ENCODE peak calls at places on chromosome 21, in five cellular contexts. V is A549, R is K562, A is GM12878, S is HepG2. Y is an unnamed sample.

GRCh38 chr21:43866233-43866632 is 1.2 kb downstream of the AGPAT3 start:
- DNase-seq in V (no peak), R (peak; percentile 56), A (no peak), S (no peak), Y (peak; percentile 59)

GRCh38 chr21:29187939-29188338 is 57.5 kb downstream of the MAP3K7CL start:
- DNase-seq in V (peak; percentile 65), R (no peak), A (no peak), S (peak; percentile 66), Y (no peak)

GRCh38 chr21:31879251-31879650 is 6.4 kb downstream of the HUNK start:
- DNase-seq in V (no peak), R (no peak), A (no peak), S (no peak), Y (no peak)

GRCh38 chr21:21715286-21715969 is 717.2 kb downstream of the NCAM2 start:
- DNase-seq in V (no peak), R (no peak), A (no peak), S (no peak), Y (no peak)

GRCh38 chr21:45078877-45079281 is 4.5 kb downstream of the ADARB1 start:
- DNase-seq in V (no peak), R (no peak), A (no peak), S (no peak), Y (no peak)

GRCh38 chr21:43719748-43720538 is 1.0 kb downstream of the PDXK start:
- DNase-seq in V (no peak), R (no peak), A (no peak), S (no peak), Y (no peak)

GRCh38 chr21:45018131-45019075 is 56.0 kb upstream of the ADARB1 start:
- DNase-seq in V (no peak), R (no peak), A (no peak), S (no peak), Y (no peak)

GRCh38 chr21:43905726-43906455 is 40.9 kb downstream of the AGPAT3 start:
- DNase-seq in V (no peak), R (no peak), A (no peak), S (no peak), Y (no peak)

GRCh38 chr21:26966978-26967913 is at the start of gene ADAMTS5:
- DNase-seq in V (no peak), R (no peak), A (no peak), S (no peak), Y (peak; percentile 74)

GRCh38 chr21:43775795-43776430 is at the start of gene CSTB:
- DNase-seq in V (peak; percentile 65), R (peak; percentile 88), A (no peak), S (peak; percentile 37), Y (peak; percentile 85)

GRCh38 chr21:35086357-35086756 is 37.3 kb upstream of the RUNX1 start:
- DNase-seq in V (no peak), R (no peak), A (no peak), S (no peak), Y (no peak)

GRCh38 chr21:17602874-17603273 is 9.8 kb downstream of the BTG3 start:
- DNase-seq in V (no peak), R (no peak), A (no peak), S (no peak), Y (no peak)

GRCh38 chr21:25834376-25834775 is 99.6 kb downstream of the GABPA start:
- DNase-seq in V (no peak), R (no peak), A (no peak), S (no peak), Y (no peak)

GRCh38 chr21:43712268-43712942 is 6.5 kb upstream of the PDXK start:
- DNase-seq in V (peak; percentile 98), R (peak; percentile 55), A (no peak), S (no peak), Y (no peak)

GRCh38 chr21:18725653-18726052 is 322.1 kb upstream of the TMPRSS15 start:
- DNase-seq in V (no peak), R (no peak), A (no peak), S (no peak), Y (peak; percentile 56)

GRCh38 chr21:45169682-45170081 is 95.3 kb downstream of the ADARB1 start:
- DNase-seq in V (no peak), R (no peak), A (no peak), S (no peak), Y (no peak)

GRCh38 chr21:34593423-34593822 is 21.5 kb downstream of the RCAN1 start:
- DNase-seq in V (no peak), R (no peak), A (no peak), S (no peak), Y (no peak)

GRCh38 chr21:15667010-15667409 is 62.8 kb upstream of the USP25 start:
- DNase-seq in V (peak; percentile 13), R (no peak), A (no peak), S (no peak), Y (no peak)

GRCh38 chr21:17925900-17926299 is 106.7 kb upstream of the C21orf91 start:
- DNase-seq in V (no peak), R (no peak), A (no peak), S (peak; percentile 20), Y (peak; percentile 43)

GRCh38 chr21:31266241-31266640 is 77.8 kb downstream of the TIAM1 start:
- DNase-seq in V (no peak), R (no peak), A (no peak), S (no peak), Y (no peak)

GRCh38 chr21:36828208-36828607 is 129.3 kb downstream of the SIM2 start:
- DNase-seq in V (no peak), R (no peak), A (no peak), S (no peak), Y (no peak)

GRCh38 chr21:37196847-37197246 is 70.3 kb downstream of the VPS26C start:
- DNase-seq in V (no peak), R (no peak), A (no peak), S (no peak), Y (no peak)

GRCh38 chr21:34883501-34884271 is 165.4 kb downstream of the RUNX1 start:
- DNase-seq in V (no peak), R (no peak), A (no peak), S (no peak), Y (no peak)

GRCh38 chr21:25887646-25888321 is 153.0 kb downstream of the GABPA start:
- DNase-seq in V (no peak), R (no peak), A (no peak), S (peak; percentile 75), Y (no peak)

GRCh38 chr21:26148071-26148470 is 22.5 kb downstream of the APP start:
- DNase-seq in V (peak; percentile 9), R (no peak), A (no peak), S (no peak), Y (peak; percentile 90)

GRCh38 chr21:44845418-44846200 is 27.7 kb upstream of the SUMO3 start:
- DNase-seq in V (peak; percentile 60), R (peak; percentile 90), A (no peak), S (peak; percentile 76), Y (peak; percentile 90)

GRCh38 chr21:35909456-35910178 is 150.7 kb downstream of the SETD4 start:
- DNase-seq in V (no peak), R (no peak), A (no peak), S (no peak), Y (peak; percentile 13)

GRCh38 chr21:33198346-33199135 is 31.2 kb upstream of the IFNAR2 start:
- DNase-seq in V (no peak), R (no peak), A (no peak), S (no peak), Y (no peak)

GRCh38 chr21:39867198-39867650 is at the start of gene PCP4:
- DNase-seq in V (peak; percentile 36), R (peak; percentile 68), A (no peak), S (peak; percentile 7), Y (peak; percentile 96)

GRCh38 chr21:34336756-34337391 is 26.9 kb upstream of the KCNE2 start:
- DNase-seq in V (no peak), R (no peak), A (no peak), S (no peak), Y (no peak)

GRCh38 chr21:25564349-25564948 is 42.8 kb downstream of the MRPL39 start:
- DNase-seq in V (no peak), R (no peak), A (no peak), S (no peak), Y (no peak)

GRCh38 chr21:35127851-35128250 is 78.7 kb upstream of the RUNX1 start:
- DNase-seq in V (no peak), R (no peak), A (no peak), S (no peak), Y (no peak)

GRCh38 chr21:44312716-44313115 is 12.9 kb downstream of the PFKL start:
- DNase-seq in V (no peak), R (no peak), A (no peak), S (no peak), Y (no peak)

DNA sequence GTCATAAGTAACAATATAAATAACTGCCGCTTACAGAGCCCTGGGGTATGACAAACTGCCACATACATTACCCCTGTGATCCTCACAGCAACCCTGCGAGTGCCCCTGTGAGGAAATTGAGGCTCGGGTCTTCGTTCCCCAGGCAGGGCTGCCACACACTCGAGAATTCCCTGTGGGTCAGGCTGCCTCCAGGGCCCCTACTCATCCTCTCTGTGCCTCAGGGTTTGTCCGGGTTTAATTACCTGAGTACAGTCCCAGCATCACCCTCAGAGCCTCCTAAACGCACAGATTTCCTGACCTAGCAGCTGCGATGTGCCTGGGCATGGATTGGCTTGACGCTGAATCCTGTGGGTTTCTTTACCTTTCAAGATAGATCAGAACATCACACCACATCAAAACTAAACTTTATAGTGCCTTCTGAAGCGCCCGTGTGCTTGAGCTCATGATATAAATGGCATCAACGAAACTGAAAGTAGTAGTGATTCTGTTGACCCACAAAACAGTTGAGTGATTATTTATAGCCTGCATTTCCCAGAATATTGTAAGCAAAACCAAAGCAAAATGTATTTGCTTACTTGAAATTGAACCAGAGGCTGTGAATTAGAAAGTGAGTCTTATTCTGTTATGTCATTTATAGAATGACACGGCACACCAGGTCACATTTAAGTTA is 14.0 kb downstream of the SLC37A1 start:
- DNase-seq in V (no peak), R (no peak), A (peak; percentile 80), S (no peak), Y (no peak)
- H3K4me3 ChIP-seq in V (no peak overlapping the region), R (no peak overlapping the region), A (peak overlapping the region; percentile 46), S (no peak overlapping the region), Y (no peak overlapping the region)

GRCh38 chr21:28136687-28137086 is 856.0 kb downstream of the LTN1 start:
- DNase-seq in V (no peak), R (no peak), A (no peak), S (no peak), Y (no peak)
- TF ChIP-seq CTCF in V (no peak), R (no peak), A (no peak), S (no peak), Y (no peak)

DNA sequence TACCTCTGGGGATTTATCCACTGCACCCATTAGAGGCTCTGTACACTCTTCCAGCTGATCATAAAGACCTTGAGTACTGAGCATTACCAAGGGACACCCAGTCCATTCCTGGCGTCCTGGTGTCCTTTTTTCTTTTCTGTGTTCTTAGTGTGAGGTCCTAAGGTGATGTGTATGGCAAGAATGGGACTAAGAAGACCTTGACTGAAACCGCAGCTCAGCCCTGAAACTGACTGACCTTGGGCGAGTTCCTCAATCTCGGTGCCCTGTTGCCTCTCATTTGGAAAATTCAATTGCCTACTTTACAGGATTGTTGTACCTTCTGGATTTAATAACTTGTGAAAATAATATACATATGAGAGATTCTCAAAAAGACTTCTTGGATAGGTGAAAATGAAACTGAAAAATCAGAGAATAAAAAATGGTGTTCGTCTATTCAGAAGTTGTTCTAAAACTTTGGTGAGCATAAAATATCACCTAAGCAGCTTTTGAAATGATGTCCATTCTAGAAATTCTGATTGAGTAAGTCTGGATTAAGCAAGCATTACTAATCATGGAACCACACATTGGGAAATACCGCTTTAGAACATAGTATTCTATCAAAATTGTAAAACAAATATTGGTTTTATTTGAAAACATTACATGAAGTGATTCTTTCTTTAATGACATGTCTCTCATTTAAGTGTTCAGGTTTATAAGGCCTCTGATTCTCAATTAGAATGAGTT is 21.6 kb upstream of the SAMSN1 start:
- DNase-seq in V (no peak), R (no peak), A (no peak), S (no peak), Y (no peak)
- TF ChIP-seq JUNB in V (no peak), R (no peak), A (no peak), S (no peak), Y (no peak)

GRCh38 chr21:41562101-41563000 is 54.4 kb upstream of the TMPRSS2 start:
- DNase-seq in V (no peak), R (no peak), A (no peak), S (no peak), Y (no peak)
- H3K4me3 ChIP-seq in V (no peak overlapping the region), R (no peak overlapping the region), A (no peak overlapping the region), S (no peak overlapping the region), Y (no peak overlapping the region)